ENCODE peak calls at places on chromosome 6, in seven cellular contexts. M is tibial nerve, S is gastrocnemius medialis, D is sigmoid colon, J is NB4, U is heart left ventricle, L is body of pancreas. O is an unnamed sample.

GRCh38 chr6:159169193-159169555 is at the start of gene FNDC1:
- DNase-seq in M (no peak), S (no peak), D (no peak), J (peak), U (peak), L (no peak), O (peak)

GRCh38 chr6:125974214-125974866 is 12.0 kb upstream of the TRMT11 start:
- DNase-seq in M (no peak), S (no peak), D (no peak), J (peak), U (no peak), L (no peak), O (no peak)

GRCh38 chr6:168756009-168756634 is 315.1 kb downstream of the SMOC2 start:
- DNase-seq in M (no peak), S (no peak), D (no peak), J (no peak), U (no peak), L (no peak), O (no peak)

GRCh38 chr6:132666118-132666517 is 7.1 kb upstream of the TAAR1 start:
- DNase-seq in M (no peak), S (no peak), D (no peak), J (no peak), U (no peak), L (no peak), O (no peak)

GRCh38 chr6:46410330-46410953 is 80.8 kb downstream of the RCAN2 start:
- DNase-seq in M (no peak), S (no peak), D (no peak), J (peak), U (no peak), L (peak), O (no peak)

GRCh38 chr6:45377041-45377554 is 636 bp downstream of the SUPT3H start:
- DNase-seq in M (peak), S (peak), D (no peak), J (no peak), U (no peak), L (no peak), O (no peak)

GRCh38 chr6:56840467-56841371 is 114.2 kb upstream of the BEND6 start:
- DNase-seq in M (no peak), S (no peak), D (no peak), J (no peak), U (no peak), L (no peak), O (no peak)

GRCh38 chr6:25311251-25311910 is 32.2 kb downstream of the CARMIL1 start:
- DNase-seq in M (no peak), S (no peak), D (no peak), J (no peak), U (no peak), L (no peak), O (no peak)

GRCh38 chr6:57102976-57103375 is 13.0 kb downstream of the ZNF451 start:
- DNase-seq in M (no peak), S (no peak), D (no peak), J (no peak), U (no peak), L (no peak), O (no peak)

GRCh38 chr6:107198631-107199416 is 83.5 kb upstream of the BEND3 start:
- DNase-seq in M (no peak), S (no peak), D (no peak), J (no peak), U (no peak), L (no peak), O (no peak)

GRCh38 chr6:168031411-168032382 is 34.2 kb downstream of the KIF25 start:
- DNase-seq in M (no peak), S (no peak), D (no peak), J (peak), U (no peak), L (no peak), O (no peak)

GRCh38 chr6:122405417-122405816 is 6.0 kb downstream of the HSF2 start:
- DNase-seq in M (no peak), S (no peak), D (no peak), J (peak), U (no peak), L (no peak), O (no peak)

GRCh38 chr6:158038291-158039177 is 56.9 kb downstream of the SYNJ2 start:
- DNase-seq in M (no peak), S (no peak), D (peak), J (no peak), U (no peak), L (no peak), O (no peak)

GRCh38 chr6:100099189-100100074 is 105.4 kb upstream of the MCHR2 start:
- DNase-seq in M (no peak), S (no peak), D (no peak), J (peak), U (no peak), L (no peak), O (no peak)

GRCh38 chr6:127844529-127844928 is 56.3 kb downstream of the THEMIS start:
- DNase-seq in M (no peak), S (no peak), D (no peak), J (no peak), U (no peak), L (no peak), O (no peak)

GRCh38 chr6:3835055-3835731 is 14.0 kb upstream of the FAM50B start:
- DNase-seq in M (no peak), S (peak), D (peak), J (no peak), U (no peak), L (peak), O (peak)

GRCh38 chr6:127347188-127347587 is 3.8 kb upstream of the ECHDC1 start:
- DNase-seq in M (no peak), S (no peak), D (no peak), J (peak), U (no peak), L (no peak), O (no peak)

GRCh38 chr6:43627008-43627825 is 1.8 kb downstream of the GTPBP2 start:
- DNase-seq in M (peak), S (peak), D (peak), J (peak), U (no peak), L (peak), O (no peak)

GRCh38 chr6:33577106-33577535 is 3.0 kb downstream of the BAK1 start:
- DNase-seq in M (no peak), S (no peak), D (peak), J (peak), U (peak), L (peak), O (no peak)

GRCh38 chr6:20693466-20694063 is 159.3 kb downstream of the CDKAL1 start:
- DNase-seq in M (no peak), S (no peak), D (no peak), J (peak), U (no peak), L (no peak), O (no peak)

DNA sequence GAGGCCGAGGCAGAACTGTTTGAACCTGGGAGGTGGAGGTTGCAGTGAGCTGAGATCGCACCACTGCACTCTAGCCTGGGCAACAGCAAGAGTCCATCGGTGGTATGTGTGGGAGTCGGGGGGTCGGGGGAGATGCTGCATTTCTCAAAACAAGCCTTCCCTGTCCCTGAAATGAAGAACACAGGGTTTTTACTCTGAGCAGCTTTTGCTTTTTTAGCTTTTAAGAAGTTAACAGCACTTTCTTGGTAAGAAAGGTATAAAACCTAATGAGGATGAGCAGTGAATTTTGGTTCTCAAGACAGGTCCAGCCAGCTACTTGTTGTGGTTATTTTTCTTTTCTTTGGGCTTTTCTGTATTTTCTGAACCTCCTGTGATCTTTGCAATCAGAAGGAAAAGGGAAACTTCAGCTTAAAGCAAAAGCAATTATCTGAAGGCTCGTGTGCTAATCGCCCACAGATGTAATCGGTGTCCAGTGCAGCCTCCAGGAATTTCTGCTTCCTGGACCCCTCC is 3.7 kb downstream of the RPL10A start:
- DNase-seq in M (no peak), S (no peak), D (no peak), J (peak), U (no peak), L (no peak), O (no peak)
- TF ChIP-seq POLR2A in M (no peak), S (no peak), D (no peak), J (no peak), U (no peak), L (no peak), O (no peak)

GRCh38 chr6:146914563-146915483 is 289.4 kb upstream of the STXBP5 start:
- DNase-seq in M (no peak), S (peak), D (peak), J (peak), U (no peak), L (peak), O (no peak)
- TF ChIP-seq POLR2A in M (no peak), S (no peak), D (no peak), J (no peak), U (no peak), L (no peak), O (no peak)

DNA sequence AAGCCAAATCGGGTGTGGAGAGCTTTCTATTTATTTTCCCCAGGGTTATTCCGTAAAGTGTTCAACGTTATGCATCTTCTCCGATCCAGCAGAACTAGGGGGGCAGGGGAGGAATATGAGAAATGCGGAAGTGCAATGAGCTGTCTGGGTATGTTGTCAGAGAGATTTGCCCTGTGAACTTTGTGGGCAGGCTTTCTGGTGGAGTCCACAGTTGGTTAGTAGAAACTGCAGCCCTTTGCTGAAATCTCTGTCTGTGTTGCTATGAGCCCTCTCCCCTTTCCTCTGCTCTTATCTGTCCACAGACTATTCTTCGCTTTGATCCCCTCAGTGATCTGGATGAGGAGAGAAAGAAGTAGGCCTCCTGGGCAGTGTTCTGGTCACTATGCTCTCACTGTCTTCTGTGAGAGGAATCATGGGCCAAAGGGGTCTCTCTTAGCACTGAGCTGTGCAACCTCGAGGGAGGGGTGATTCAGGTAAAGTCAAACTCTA is 158.9 kb upstream of the FUT9 start:
- DNase-seq in M (no peak), S (no peak), D (no peak), J (no peak), U (no peak), L (no peak), O (no peak)
- TF ChIP-seq POLR2A in M (no peak), S (no peak), D (no peak), J (no peak), U (no peak), L (no peak), O (no peak)

GRCh38 chr6:143746202-143747119 is 68.7 kb downstream of the PHACTR2 start:
- DNase-seq in M (no peak), S (no peak), D (no peak), J (no peak), U (no peak), L (peak), O (no peak)
- TF ChIP-seq POLR2A in M (no peak), S (no peak), D (no peak), J (no peak), U (no peak), L (no peak), O (no peak)

GRCh38 chr6:27834879-27835549 is 77.2 kb downstream of the OR2B2 start:
- DNase-seq in M (no peak), S (no peak), D (no peak), J (peak), U (no peak), L (no peak), O (no peak)

GRCh38 chr6:27839303-27840081 is 72.7 kb downstream of the OR2B2 start:
- DNase-seq in M (no peak), S (no peak), D (no peak), J (peak), U (no peak), L (peak), O (no peak)

GRCh38 chr6:27836080-27836782 is 76.0 kb downstream of the OR2B2 start:
- DNase-seq in M (no peak), S (no peak), D (no peak), J (peak), U (no peak), L (no peak), O (no peak)

GRCh38 chr6:27837636-27838512 is 74.3 kb downstream of the OR2B2 start:
- DNase-seq in M (peak), S (peak), D (peak), J (peak), U (peak), L (peak), O (peak)

GRCh38 chr6:27836783-27837635 is 75.2 kb downstream of the OR2B2 start:
- DNase-seq in M (no peak), S (peak), D (peak), J (peak), U (no peak), L (peak), O (peak)
- TF ChIP-seq POLR2A in M (peak), S (no peak), D (no peak), J (peak), U (peak), L (no peak), O (peak)